ENCODE peak calls at places on chromosome 1, in eight cellular contexts. C is A673, L is endodermal cell, M is heart left ventricle, X is epithelial cell of esophagus, B is lower lobe of right lung, V is keratinocyte, U is right lobe of liver. Y is an unnamed sample.

GRCh38 chr1:204714861-204715511 is 29.4 kb upstream of the LRRN2 start:
- DNase-seq in C (no peak), L (peak; percentile 92), M (no peak), X (peak; percentile 29), B (no peak), V (no peak), U (no peak), Y (no peak)

GRCh38 chr1:59703226-59703917 is 111.4 kb upstream of the HOOK1 start:
- DNase-seq in C (no peak), L (no peak), M (no peak), X (no peak), B (no peak), V (no peak), U (no peak), Y (peak; percentile 43)

GRCh38 chr1:16007671-16008341 is 3.8 kb downstream of the SRARP start:
- DNase-seq in C (no peak), L (no peak), M (no peak), X (peak; percentile 26), B (no peak), V (no peak), U (no peak), Y (no peak)

GRCh38 chr1:19463204-19463803 is 22.0 kb downstream of the CAPZB start:
- DNase-seq in C (no peak), L (peak; percentile 39), M (no peak), X (no peak), B (no peak), V (no peak), U (no peak), Y (no peak)

GRCh38 chr1:95035536-95035935 is 37.2 kb downstream of the ALG14 start:
- DNase-seq in C (no peak), L (no peak), M (no peak), X (peak; percentile 63), B (no peak), V (no peak), U (no peak), Y (peak; percentile 91)

GRCh38 chr1:36160949-36161485 is 5.1 kb downstream of the MAP7D1 start:
- DNase-seq in C (peak; percentile 85), L (peak; percentile 89), M (peak; percentile 76), X (peak; percentile 64), B (peak; percentile 78), V (no peak), U (no peak), Y (peak; percentile 72)

GRCh38 chr1:226882631-226883409 is 12.4 kb downstream of the PSEN2 start:
- DNase-seq in C (no peak), L (peak; percentile 86), M (no peak), X (peak; percentile 19), B (no peak), V (no peak), U (no peak), Y (no peak)

GRCh38 chr1:14733053-14733778 is 134.7 kb downstream of the KAZN start:
- DNase-seq in C (peak; percentile 69), L (peak; percentile 86), M (no peak), X (peak; percentile 99), B (peak; percentile 58), V (peak; percentile 93), U (no peak), Y (no peak)

GRCh38 chr1:188127507-188127906 is 1298.8 kb downstream of the PLA2G4A start:
- DNase-seq in C (no peak), L (no peak), M (no peak), X (peak; percentile 49), B (no peak), V (no peak), U (no peak), Y (no peak)

GRCh38 chr1:237938553-237938952 is 47.8 kb upstream of the ZP4 start:
- DNase-seq in C (peak; percentile 1), L (peak; percentile 83), M (no peak), X (peak; percentile 9), B (no peak), V (no peak), U (no peak), Y (no peak)

DNA sequence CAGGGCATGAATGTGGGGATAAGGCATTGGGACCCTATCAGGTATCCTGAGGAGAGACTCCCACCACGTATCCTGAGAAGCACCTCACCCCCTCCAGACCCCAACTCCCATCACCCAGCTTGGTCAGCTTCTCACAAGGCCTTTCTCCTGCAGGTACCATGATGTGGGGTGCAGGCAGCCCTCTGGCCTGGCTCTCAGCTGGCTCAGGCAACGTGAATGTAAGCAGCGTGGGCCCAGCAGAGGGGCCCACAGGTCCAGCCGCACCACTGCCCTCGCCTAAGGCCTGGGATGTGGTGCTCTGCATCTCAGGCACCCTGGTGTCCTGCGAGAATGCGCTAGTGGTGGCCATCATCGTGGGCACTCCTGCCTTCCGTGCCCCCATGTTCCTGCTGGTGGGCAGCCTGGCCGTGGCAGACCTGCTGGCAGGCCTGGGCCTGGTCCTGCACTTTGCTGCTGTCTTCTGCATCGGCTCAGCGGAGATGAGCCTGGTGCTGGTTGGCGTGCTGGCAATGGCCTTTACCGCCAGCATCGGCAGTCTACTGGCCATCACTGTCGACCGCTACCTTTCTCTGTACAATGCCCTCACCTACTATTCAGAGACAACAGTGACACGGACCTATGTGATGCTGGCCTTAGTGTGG is 1.3 kb downstream of the GPR3 start:
- DNase-seq in C (no peak), L (peak; percentile 53), M (no peak), X (no peak), B (no peak), V (no peak), U (no peak), Y (no peak)
- H3K4me3 ChIP-seq in C (no peak overlapping the region), L (no peak overlapping the region), M (no peak overlapping the region), X (no peak overlapping the region), B (no peak overlapping the region), V (no peak overlapping the region), U (no peak overlapping the region), Y (no peak overlapping the region)

GRCh38 chr1:26694185-26694572 is 1.6 kb upstream of the ARID1A start:
- DNase-seq in C (no peak), L (peak; percentile 65), M (no peak), X (no peak), B (no peak), V (no peak), U (no peak), Y (no peak)
- H3K4me3 ChIP-seq in C (no peak overlapping the region), L (peak overlapping the region; percentile 89), M (no peak overlapping the region), X (no peak overlapping the region), B (peak overlapping the region; percentile 69), V (no peak overlapping the region), U (no peak overlapping the region), Y (no peak overlapping the region)

DNA sequence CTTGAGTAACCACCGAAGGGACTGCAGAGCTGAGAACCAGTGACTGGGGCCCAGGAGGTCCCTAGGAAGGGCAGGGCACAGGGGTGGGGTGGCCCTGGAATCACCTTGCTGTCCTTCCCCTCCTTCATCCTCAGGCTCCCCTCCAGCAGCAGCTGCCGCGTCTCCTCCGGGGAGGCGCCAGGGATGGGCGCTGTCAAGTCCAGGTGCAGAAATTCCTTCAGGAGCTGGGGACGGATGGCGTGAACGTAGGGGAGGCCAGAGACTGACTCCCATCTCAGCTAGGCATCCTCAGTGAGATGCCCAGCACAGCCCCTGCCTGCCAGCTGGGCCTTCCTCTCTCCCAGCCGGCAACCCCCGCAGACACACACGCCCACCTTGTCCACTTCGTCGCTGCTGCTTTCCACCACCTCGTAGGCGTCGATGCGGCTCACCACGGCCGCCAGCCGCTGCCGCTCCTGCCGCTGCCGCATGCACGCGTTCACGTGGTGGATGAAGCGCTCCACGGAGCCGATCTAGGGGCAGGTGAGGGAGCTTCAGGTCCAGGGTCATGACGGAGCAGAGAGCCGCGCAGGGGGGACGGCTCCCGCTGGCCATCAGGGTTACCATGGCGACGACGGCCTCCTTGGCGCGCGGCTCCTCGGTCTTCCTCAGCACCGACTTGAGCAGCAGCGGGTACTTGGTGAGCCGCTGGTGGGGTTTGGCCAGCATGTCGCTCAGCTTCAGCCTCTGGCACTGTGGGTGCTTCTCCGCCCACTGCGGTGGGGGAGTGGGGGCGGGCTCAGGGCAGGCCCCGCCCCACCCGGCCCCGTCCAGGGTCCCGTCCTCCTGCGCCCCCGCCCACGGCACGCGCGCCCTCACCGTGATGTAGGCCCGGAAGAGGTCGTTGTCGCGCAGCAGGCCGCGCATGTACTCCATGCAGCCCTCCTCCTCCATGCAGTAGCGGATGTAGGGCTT is 4.4 kb upstream of the TNFRSF25 start:
- DNase-seq in C (no peak), L (no peak), M (no peak), X (no peak), B (peak; percentile 46), V (no peak), U (no peak), Y (no peak)
- H3K4me3 ChIP-seq in C (no peak overlapping the region), L (no peak overlapping the region), M (no peak overlapping the region), X (no peak overlapping the region), B (no peak overlapping the region), V (no peak overlapping the region), U (no peak overlapping the region), Y (no peak overlapping the region)

GRCh38 chr1:61960999-61961398 is 218.7 kb downstream of the PATJ start:
- DNase-seq in C (no peak), L (no peak), M (no peak), X (no peak), B (no peak), V (no peak), U (no peak), Y (no peak)

GRCh38 chr1:61956774-61957173 is 214.5 kb downstream of the PATJ start:
- DNase-seq in C (peak; percentile 57), L (no peak), M (no peak), X (no peak), B (no peak), V (no peak), U (no peak), Y (no peak)

GRCh38 chr1:61967750-61968149 is 225.5 kb downstream of the PATJ start:
- DNase-seq in C (no peak), L (no peak), M (no peak), X (no peak), B (no peak), V (no peak), U (no peak), Y (no peak)

GRCh38 chr1:61962631-61963030 is 220.4 kb downstream of the PATJ start:
- DNase-seq in C (no peak), L (no peak), M (no peak), X (no peak), B (no peak), V (no peak), U (no peak), Y (no peak)
- H3K4me3 ChIP-seq in C (no peak overlapping the region), L (no peak overlapping the region), M (no peak overlapping the region), X (no peak overlapping the region), B (no peak overlapping the region), V (no peak overlapping the region), U (no peak overlapping the region), Y (no peak overlapping the region)